ENCODE peak calls at places on chromosome 15, in five cellular contexts. G is IMR-90, X is Panc1, T is coronary artery, K is psoas muscle. D is an unnamed sample.

GRCh38 chr15:49134683-49135341 is 20.6 kb downstream of the COPS2 start:
- DNase-seq in G (peak), X (no peak), T (no peak), K (no peak), D (no peak)

GRCh38 chr15:35743320-35743719 is 197.4 kb upstream of the DPH6 start:
- DNase-seq in G (no peak), X (no peak), T (no peak), K (no peak), D (no peak)

GRCh38 chr15:56496635-56497034 is 31.7 kb upstream of the MNS1 start:
- DNase-seq in G (peak), X (peak), T (no peak), K (no peak), D (peak)

GRCh38 chr15:39596358-39597051 is 15.6 kb downstream of the THBS1 start:
- DNase-seq in G (peak), X (no peak), T (no peak), K (no peak), D (no peak)

GRCh38 chr15:25242166-25242879 is 196.5 kb downstream of the UBE3A start:
- DNase-seq in G (no peak), X (no peak), T (peak), K (peak), D (no peak)

GRCh38 chr15:25707656-25708365 is 155.3 kb downstream of the ATP10A start:
- DNase-seq in G (no peak), X (no peak), T (no peak), K (no peak), D (no peak)

GRCh38 chr15:60086676-60087446 is 82.8 kb downstream of the FOXB1 start:
- DNase-seq in G (no peak), X (no peak), T (no peak), K (no peak), D (no peak)

GRCh38 chr15:89462198-89462912 is 34.0 kb downstream of the RHCG start:
- DNase-seq in G (peak), X (no peak), T (no peak), K (no peak), D (peak)

GRCh38 chr15:31934821-31935220 is 95.5 kb upstream of the CHRNA7 start:
- DNase-seq in G (no peak), X (no peak), T (no peak), K (no peak), D (no peak)

GRCh38 chr15:31745841-31746240 is 284.5 kb upstream of the CHRNA7 start:
- DNase-seq in G (no peak), X (no peak), T (no peak), K (no peak), D (no peak)

GRCh38 chr15:60299452-60300047 is 98.2 kb downstream of the ANXA2 start:
- DNase-seq in G (no peak), X (no peak), T (no peak), K (no peak), D (no peak)

GRCh38 chr15:65377105-65377975 is 462 bp downstream of the IGDCC3 start:
- DNase-seq in G (no peak), X (no peak), T (no peak), K (peak), D (no peak)

GRCh38 chr15:54082836-54083492 is 104.7 kb downstream of the UNC13C start:
- DNase-seq in G (peak), X (peak), T (no peak), K (no peak), D (no peak)

GRCh38 chr15:64507293-64507802 is 47.0 kb downstream of the ZNF609 start:
- DNase-seq in G (peak), X (no peak), T (no peak), K (peak), D (no peak)

GRCh38 chr15:75073197-75073596 is 49.8 kb downstream of the PPCDC start:
- DNase-seq in G (no peak), X (no peak), T (no peak), K (no peak), D (no peak)
- H3K27ac ChIP-seq in G (no peak), X (no peak), T (no peak), K (no peak), D (no peak)

GRCh38 chr15:68518046-68518445 is 60.7 kb upstream of the CORO2B start:
- DNase-seq in G (no peak), X (no peak), T (no peak), K (no peak), D (no peak)

GRCh38 chr15:68518785-68519430 is 59.9 kb upstream of the CORO2B start:
- DNase-seq in G (no peak), X (no peak), T (no peak), K (no peak), D (no peak)

GRCh38 chr15:68512578-68512977 is 66.2 kb upstream of the CORO2B start:
- DNase-seq in G (no peak), X (no peak), T (no peak), K (no peak), D (no peak)

GRCh38 chr15:68515371-68516095 is 63.3 kb upstream of the CORO2B start:
- DNase-seq in G (no peak), X (no peak), T (no peak), K (no peak), D (no peak)

GRCh38 chr15:68517285-68517711 is 61.5 kb upstream of the CORO2B start:
- DNase-seq in G (no peak), X (no peak), T (no peak), K (no peak), D (no peak)
- H3K27ac ChIP-seq in G (no peak), X (no peak), T (peak), K (no peak), D (no peak)

GRCh38 chr15:63044645-63045437 is 2.3 kb downstream of the TPM1 start:
- DNase-seq in G (peak), X (no peak), T (no peak), K (no peak), D (no peak)
- H3K27ac ChIP-seq in G (peak), X (peak), T (peak), K (peak), D (no peak)

GRCh38 chr15:41620536-41621199 is 39.5 kb upstream of the MGA start:
- DNase-seq in G (no peak), X (peak), T (no peak), K (no peak), D (no peak)
- H3K27ac ChIP-seq in G (no peak), X (peak), T (peak), K (peak), D (no peak)

GRCh38 chr15:45449878-45450277 is 71.5 kb upstream of the GATM start:
- DNase-seq in G (no peak), X (no peak), T (no peak), K (no peak), D (peak)
- H3K27ac ChIP-seq in G (no peak), X (peak), T (no peak), K (no peak), D (no peak)

GRCh38 chr15:70315431-70315830 is 217.7 kb upstream of the TLE3 start:
- DNase-seq in G (no peak), X (no peak), T (no peak), K (no peak), D (no peak)
- H3K27ac ChIP-seq in G (no peak), X (no peak), T (no peak), K (no peak), D (no peak)

GRCh38 chr15:78263907-78264303 is 457 bp upstream of the DNAJA4 start:
- DNase-seq in G (no peak), X (no peak), T (no peak), K (no peak), D (no peak)

GRCh38 chr15:78265137-78265460 is 737 bp downstream of the DNAJA4 start:
- DNase-seq in G (no peak), X (no peak), T (no peak), K (no peak), D (no peak)

GRCh38 chr15:78264304-78265136 is at the start of gene DNAJA4:
- DNase-seq in G (no peak), X (no peak), T (no peak), K (peak), D (no peak)

GRCh38 chr15:78261062-78261461 is 3.3 kb upstream of the DNAJA4 start:
- DNase-seq in G (no peak), X (no peak), T (no peak), K (no peak), D (no peak)

GRCh38 chr15:78263351-78263781 is 996 bp upstream of the DNAJA4 start:
- DNase-seq in G (no peak), X (no peak), T (no peak), K (no peak), D (no peak)
- H3K27ac ChIP-seq in G (no peak), X (no peak), T (no peak), K (peak), D (no peak)